ENCODE peak calls at places on chromosome 21, in five cellular contexts. One of them, this sample, is unnamed.

GRCh38 chr21:42125571-42126544 is 54.7 kb downstream of the UMODL1 start:
- DNase-seq in cardiac fibroblast: peak; percentile 41
- DNase-seq in epithelial cell of esophagus: peak; percentile 41
- DNase-seq in astrocyte of the cerebellum: no peak
- DNase-seq in breast epithelium: no peak
- DNase-seq in this sample: peak; percentile 64

GRCh38 chr21:14215971-14216621 is at the start of gene RBM11:
- DNase-seq in breast epithelium: peak; percentile 73
- DNase-seq in astrocyte of the cerebellum: peak; percentile 3
- DNase-seq in cardiac fibroblast: peak; percentile 39
- DNase-seq in epithelial cell of esophagus: peak; percentile 75
- DNase-seq in this sample: peak; percentile 32

GRCh38 chr21:36079010-36079649 is 9.3 kb downstream of the CBR1 start:
- DNase-seq in breast epithelium: no peak
- DNase-seq in cardiac fibroblast: no peak
- DNase-seq in epithelial cell of esophagus: no peak
- DNase-seq in astrocyte of the cerebellum: no peak
- DNase-seq in this sample: no peak

GRCh38 chr21:18049461-18049860 is 195.2 kb upstream of the CHODL start:
- DNase-seq in epithelial cell of esophagus: no peak
- DNase-seq in breast epithelium: no peak
- DNase-seq in cardiac fibroblast: no peak
- DNase-seq in astrocyte of the cerebellum: no peak
- DNase-seq in this sample: no peak

GRCh38 chr21:28871388-28872015 is 121.2 kb downstream of the LTN1 start:
- DNase-seq in epithelial cell of esophagus: peak; percentile 42
- DNase-seq in cardiac fibroblast: no peak
- DNase-seq in breast epithelium: no peak
- DNase-seq in astrocyte of the cerebellum: no peak
- DNase-seq in this sample: peak; percentile 51

GRCh38 chr21:28856588-28857250 is 136.0 kb downstream of the LTN1 start:
- DNase-seq in astrocyte of the cerebellum: no peak
- DNase-seq in cardiac fibroblast: no peak
- DNase-seq in breast epithelium: no peak
- DNase-seq in epithelial cell of esophagus: no peak
- DNase-seq in this sample: no peak

GRCh38 chr21:35984654-35985366 is 75.5 kb downstream of the SETD4 start:
- DNase-seq in breast epithelium: no peak
- DNase-seq in cardiac fibroblast: no peak
- DNase-seq in astrocyte of the cerebellum: no peak
- DNase-seq in epithelial cell of esophagus: peak; percentile 48
- DNase-seq in this sample: no peak

GRCh38 chr21:44578371-44579055 is 1.9 kb downstream of the KRTAP10-5 start:
- DNase-seq in astrocyte of the cerebellum: no peak
- DNase-seq in breast epithelium: peak; percentile 36
- DNase-seq in cardiac fibroblast: no peak
- DNase-seq in epithelial cell of esophagus: no peak
- DNase-seq in this sample: no peak

GRCh38 chr21:41768371-41769042 is 1.7 kb upstream of the RIPK4 start:
- DNase-seq in epithelial cell of esophagus: peak; percentile 88
- DNase-seq in breast epithelium: peak; percentile 51
- DNase-seq in astrocyte of the cerebellum: no peak
- DNase-seq in cardiac fibroblast: peak; percentile 70
- DNase-seq in this sample: peak; percentile 79

GRCh38 chr21:23543334-23543733 is 2063.9 kb downstream of the MRPL39 start:
- DNase-seq in epithelial cell of esophagus: no peak
- DNase-seq in astrocyte of the cerebellum: no peak
- DNase-seq in breast epithelium: no peak
- DNase-seq in cardiac fibroblast: no peak
- DNase-seq in this sample: no peak

GRCh38 chr21:42161957-42162681 is 56.8 kb upstream of the ABCG1 start:
- DNase-seq in breast epithelium: no peak
- DNase-seq in epithelial cell of esophagus: peak; percentile 16
- DNase-seq in astrocyte of the cerebellum: no peak
- DNase-seq in cardiac fibroblast: peak; percentile 18
- DNase-seq in this sample: peak; percentile 32

GRCh38 chr21:44024257-44024656 is 12.1 kb downstream of the TRAPPC10 start:
- DNase-seq in cardiac fibroblast: no peak
- DNase-seq in breast epithelium: no peak
- DNase-seq in astrocyte of the cerebellum: no peak
- DNase-seq in epithelial cell of esophagus: no peak
- DNase-seq in this sample: no peak

GRCh38 chr21:35357041-35357780 is 308.1 kb upstream of the RUNX1 start:
- DNase-seq in epithelial cell of esophagus: peak; percentile 63
- DNase-seq in breast epithelium: no peak
- DNase-seq in astrocyte of the cerebellum: no peak
- DNase-seq in cardiac fibroblast: no peak
- DNase-seq in this sample: no peak

GRCh38 chr21:34967509-34968289 is 81.4 kb downstream of the RUNX1 start:
- DNase-seq in epithelial cell of esophagus: peak; percentile 76
- DNase-seq in cardiac fibroblast: peak; percentile 34
- DNase-seq in astrocyte of the cerebellum: no peak
- DNase-seq in breast epithelium: no peak
- DNase-seq in this sample: peak; percentile 31

GRCh38 chr21:25639922-25640670 is 1.0 kb downstream of the JAM2 start:
- DNase-seq in breast epithelium: no peak
- DNase-seq in cardiac fibroblast: no peak
- DNase-seq in epithelial cell of esophagus: no peak
- DNase-seq in astrocyte of the cerebellum: no peak
- DNase-seq in this sample: no peak

GRCh38 chr21:44800971-44801467 is 601 bp downstream of the UBE2G2 start:
- DNase-seq in astrocyte of the cerebellum: no peak
- DNase-seq in epithelial cell of esophagus: peak; percentile 60
- DNase-seq in cardiac fibroblast: peak; percentile 49
- DNase-seq in breast epithelium: no peak
- DNase-seq in this sample: peak; percentile 39

GRCh38 chr21:35838987-35839763 is 221.2 kb downstream of the SETD4 start:
- DNase-seq in breast epithelium: no peak
- DNase-seq in cardiac fibroblast: no peak
- DNase-seq in epithelial cell of esophagus: no peak
- DNase-seq in astrocyte of the cerebellum: no peak
- DNase-seq in this sample: no peak

GRCh38 chr21:42174173-42174572 is 44.8 kb upstream of the ABCG1 start:
- DNase-seq in cardiac fibroblast: no peak
- DNase-seq in breast epithelium: no peak
- DNase-seq in epithelial cell of esophagus: no peak
- DNase-seq in astrocyte of the cerebellum: no peak
- DNase-seq in this sample: no peak

GRCh38 chr21:16305686-16306085 is 575.9 kb downstream of the USP25 start:
- DNase-seq in epithelial cell of esophagus: peak; percentile 8
- DNase-seq in astrocyte of the cerebellum: peak; percentile 86
- DNase-seq in cardiac fibroblast: peak; percentile 37
- DNase-seq in breast epithelium: no peak
- DNase-seq in this sample: peak; percentile 67

GRCh38 chr21:31235671-31236450 is 108.2 kb downstream of the TIAM1 start:
- DNase-seq in cardiac fibroblast: peak; percentile 34
- DNase-seq in epithelial cell of esophagus: peak; percentile 45
- DNase-seq in astrocyte of the cerebellum: peak; percentile 37
- DNase-seq in breast epithelium: no peak
- DNase-seq in this sample: peak; percentile 19

GRCh38 chr21:16117851-16118592 is 388.2 kb downstream of the USP25 start:
- DNase-seq in cardiac fibroblast: peak; percentile 92
- DNase-seq in breast epithelium: no peak
- DNase-seq in epithelial cell of esophagus: peak; percentile 76
- DNase-seq in astrocyte of the cerebellum: peak; percentile 94
- DNase-seq in this sample: peak; percentile 97

GRCh38 chr21:35291963-35292627 is 243.0 kb upstream of the RUNX1 start:
- DNase-seq in cardiac fibroblast: no peak
- DNase-seq in astrocyte of the cerebellum: no peak
- DNase-seq in breast epithelium: no peak
- DNase-seq in epithelial cell of esophagus: no peak
- DNase-seq in this sample: peak; percentile 7

GRCh38 chr21:41878831-41879189 is 334 bp downstream of the PRDM15 start:
- DNase-seq in astrocyte of the cerebellum: peak; percentile 57
- DNase-seq in breast epithelium: peak; percentile 78
- DNase-seq in cardiac fibroblast: peak; percentile 84
- DNase-seq in epithelial cell of esophagus: peak; percentile 88
- DNase-seq in this sample: peak; percentile 73

GRCh38 chr21:42300045-42300583 is 15.1 kb downstream of the TFF3 start:
- DNase-seq in breast epithelium: no peak
- DNase-seq in epithelial cell of esophagus: no peak
- DNase-seq in astrocyte of the cerebellum: no peak
- DNase-seq in cardiac fibroblast: no peak
- DNase-seq in this sample: no peak

GRCh38 chr21:26194811-26195251 is 24.3 kb upstream of the APP start:
- DNase-seq in breast epithelium: no peak
- DNase-seq in epithelial cell of esophagus: no peak
- DNase-seq in cardiac fibroblast: peak; percentile 9
- DNase-seq in astrocyte of the cerebellum: no peak
- DNase-seq in this sample: peak; percentile 31

GRCh38 chr21:27024316-27024715 is 57.4 kb upstream of the ADAMTS5 start:
- DNase-seq in cardiac fibroblast: peak; percentile 64
- DNase-seq in breast epithelium: no peak
- DNase-seq in epithelial cell of esophagus: no peak
- DNase-seq in astrocyte of the cerebellum: no peak
- DNase-seq in this sample: peak; percentile 16

GRCh38 chr21:42182713-42183371 is 36.1 kb upstream of the ABCG1 start:
- DNase-seq in cardiac fibroblast: no peak
- DNase-seq in epithelial cell of esophagus: no peak
- DNase-seq in astrocyte of the cerebellum: no peak
- DNase-seq in breast epithelium: no peak
- DNase-seq in this sample: no peak

GRCh38 chr21:19123525-19123924 is 719.9 kb upstream of the TMPRSS15 start:
- DNase-seq in epithelial cell of esophagus: no peak
- DNase-seq in astrocyte of the cerebellum: no peak
- DNase-seq in breast epithelium: no peak
- DNase-seq in cardiac fibroblast: no peak
- DNase-seq in this sample: no peak
- H3K4me3 ChIP-seq in epithelial cell of esophagus: no peak overlapping the region
- H3K4me3 ChIP-seq in astrocyte of the cerebellum: no peak overlapping the region
- H3K4me3 ChIP-seq in breast epithelium: no peak overlapping the region
- H3K4me3 ChIP-seq in cardiac fibroblast: no peak overlapping the region
- H3K4me3 ChIP-seq in this sample: no peak overlapping the region

DNA sequence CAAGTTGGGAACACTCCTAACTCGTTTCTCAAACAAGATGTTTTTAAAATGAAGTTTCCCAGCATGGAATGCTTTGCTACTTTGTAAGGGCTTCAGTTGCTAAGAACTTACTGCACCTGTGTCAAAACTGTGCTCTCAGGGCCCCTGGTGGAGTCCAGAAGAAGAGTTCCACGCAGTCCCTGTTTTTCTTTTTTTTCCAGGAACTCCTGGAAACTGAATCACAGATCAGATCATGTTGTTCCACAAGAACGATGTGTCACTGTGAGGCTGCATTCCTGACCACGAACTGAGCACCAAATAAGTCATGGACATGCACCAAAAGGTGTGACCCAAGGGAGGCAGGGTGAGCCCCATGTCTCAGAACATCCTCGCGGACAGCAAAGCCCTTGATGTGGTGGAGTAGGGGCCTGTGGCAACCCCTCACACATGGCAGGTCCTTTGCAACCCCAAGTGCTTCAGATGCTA is 257.2 kb downstream of the KCNJ6 start:
- DNase-seq in epithelial cell of esophagus: peak; percentile 93
- DNase-seq in astrocyte of the cerebellum: peak; percentile 49
- DNase-seq in cardiac fibroblast: peak; percentile 95
- DNase-seq in breast epithelium: no peak
- DNase-seq in this sample: peak; percentile 86
- TF ChIP-seq CTCF in epithelial cell of esophagus: peak; percentile 52
- TF ChIP-seq CTCF in astrocyte of the cerebellum: peak; percentile 40
- TF ChIP-seq CTCF in cardiac fibroblast: peak; percentile 59
- TF ChIP-seq CTCF in breast epithelium: peak; percentile 46
- TF ChIP-seq CTCF in this sample: peak; percentile 45

GRCh38 chr21:39182016-39182415 is 1.2 kb downstream of the PSMG1 start:
- DNase-seq in breast epithelium: no peak
- DNase-seq in epithelial cell of esophagus: no peak
- DNase-seq in astrocyte of the cerebellum: no peak
- DNase-seq in cardiac fibroblast: no peak
- DNase-seq in this sample: no peak
- H3K4me3 ChIP-seq in breast epithelium: peak overlapping the region; percentile 88
- H3K4me3 ChIP-seq in epithelial cell of esophagus: peak overlapping the region; percentile 81
- H3K4me3 ChIP-seq in astrocyte of the cerebellum: peak overlapping the region; percentile 86
- H3K4me3 ChIP-seq in cardiac fibroblast: peak overlapping the region; percentile 90
- H3K4me3 ChIP-seq in this sample: peak overlapping the region; percentile 91

GRCh38 chr21:33386222-33386784 is 16.9 kb upstream of the IFNGR2 start:
- DNase-seq in astrocyte of the cerebellum: no peak
- DNase-seq in cardiac fibroblast: no peak
- DNase-seq in epithelial cell of esophagus: peak; percentile 18
- DNase-seq in breast epithelium: no peak
- DNase-seq in this sample: no peak
- TF ChIP-seq CTCF in astrocyte of the cerebellum: peak; percentile 36
- TF ChIP-seq CTCF in cardiac fibroblast: peak; percentile 44
- TF ChIP-seq CTCF in epithelial cell of esophagus: peak; percentile 31
- TF ChIP-seq CTCF in breast epithelium: no peak
- TF ChIP-seq CTCF in this sample: peak; percentile 22

This sample was measured in fibroblast of mammary gland.